ENCODE peak calls at places on chromosome 7, in four cellular contexts. R is AG09309, C is fibroblast of mammary gland, I is HAP-1. S is an unnamed sample.

GRCh38 chr7:17564678-17565209 is 266.3 kb downstream of the AHR start:
- DNase-seq in R (peak), C (peak), I (no peak), S (peak)

GRCh38 chr7:24251568-24251967 is 32.4 kb upstream of the NPY start:
- DNase-seq in R (no peak), C (no peak), I (no peak), S (no peak)

GRCh38 chr7:85185355-85186082 is 1.3 kb downstream of the SEMA3D start:
- DNase-seq in R (no peak), C (peak), I (peak), S (no peak)

GRCh38 chr7:4734587-4735365 is 40.6 kb upstream of the AP5Z1 start:
- DNase-seq in R (no peak), C (no peak), I (no peak), S (no peak)

GRCh38 chr7:28017372-28017771 is 163.2 kb downstream of the JAZF1 start:
- DNase-seq in R (no peak), C (peak), I (no peak), S (no peak)

GRCh38 chr7:36286241-36286640 is 103.4 kb upstream of the ANLN start:
- DNase-seq in R (no peak), C (no peak), I (no peak), S (no peak)

GRCh38 chr7:93054975-93055374 is 62.8 kb downstream of the SAMD9 start:
- DNase-seq in R (no peak), C (no peak), I (no peak), S (no peak)

GRCh38 chr7:143345428-143345900 is 17.0 kb downstream of the FAM131B start:
- DNase-seq in R (no peak), C (peak), I (peak), S (no peak)

GRCh38 chr7:127943541-127944521 is 87.4 kb downstream of the LRRC4 start:
- DNase-seq in R (no peak), C (peak), I (peak), S (peak)

GRCh38 chr7:29815181-29816105 is 9.1 kb downstream of the WIPF3 start:
- DNase-seq in R (no peak), C (no peak), I (no peak), S (peak)

GRCh38 chr7:5610500-5611186 is 170.8 kb downstream of the RNF216 start:
- DNase-seq in R (no peak), C (no peak), I (no peak), S (no peak)

GRCh38 chr7:130070900-130071622 is 727 bp downstream of the KLHDC10 start:
- DNase-seq in R (no peak), C (no peak), I (no peak), S (no peak)

GRCh38 chr7:117119192-117119924 is 166.1 kb downstream of the ST7 start:
- DNase-seq in R (peak), C (peak), I (peak), S (no peak)

GRCh38 chr7:156722427-156722826 is 81.9 kb downstream of the RNF32 start:
- DNase-seq in R (no peak), C (peak), I (peak), S (no peak)

GRCh38 chr7:147013820-147014219 is 897.2 kb downstream of the CNTNAP2 start:
- DNase-seq in R (no peak), C (no peak), I (no peak), S (no peak)

DNA sequence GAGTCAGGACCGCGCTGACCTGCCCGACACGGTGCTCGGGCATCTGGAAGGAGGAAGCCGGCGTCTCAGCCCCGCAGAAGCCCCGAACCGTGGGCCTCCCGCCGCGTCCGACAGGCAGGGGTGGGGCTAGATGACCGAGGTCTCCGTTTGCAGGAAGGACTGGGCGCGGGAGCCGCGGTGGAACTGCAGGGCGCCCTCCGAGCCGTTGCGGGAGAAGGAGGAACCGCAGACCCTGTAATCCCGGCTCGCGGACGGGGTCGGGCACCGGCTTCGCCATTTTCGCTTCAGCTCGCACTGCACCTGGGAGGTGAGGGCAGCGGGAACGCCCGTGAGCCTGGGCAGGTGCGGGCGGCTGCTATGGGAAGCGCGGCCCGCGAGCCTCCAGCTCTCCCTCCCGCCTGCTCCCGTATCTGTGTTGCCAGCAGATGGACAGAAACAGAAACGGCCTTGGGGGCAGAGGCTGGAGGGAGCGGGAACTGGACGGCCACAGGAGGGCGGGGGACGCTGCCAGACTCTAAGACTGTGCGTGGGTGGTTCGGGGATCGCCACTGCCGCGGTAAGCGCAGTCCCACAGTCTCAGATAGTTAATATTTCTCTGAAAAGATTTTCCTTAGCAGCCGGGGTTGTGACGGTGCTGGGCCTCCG is 114.1 kb downstream of the VIPR2 start:
- DNase-seq in R (no peak), C (peak), I (peak), S (no peak)
- H3K4me3 ChIP-seq in R (peak), C (peak), I (peak), S (peak)

GRCh38 chr7:103990991-103991390 is 1.5 kb upstream of the RELN start:
- DNase-seq in R (no peak), C (no peak), I (no peak), S (no peak)
- H3K4me3 ChIP-seq in R (no peak), C (no peak), I (no peak), S (no peak)

DNA sequence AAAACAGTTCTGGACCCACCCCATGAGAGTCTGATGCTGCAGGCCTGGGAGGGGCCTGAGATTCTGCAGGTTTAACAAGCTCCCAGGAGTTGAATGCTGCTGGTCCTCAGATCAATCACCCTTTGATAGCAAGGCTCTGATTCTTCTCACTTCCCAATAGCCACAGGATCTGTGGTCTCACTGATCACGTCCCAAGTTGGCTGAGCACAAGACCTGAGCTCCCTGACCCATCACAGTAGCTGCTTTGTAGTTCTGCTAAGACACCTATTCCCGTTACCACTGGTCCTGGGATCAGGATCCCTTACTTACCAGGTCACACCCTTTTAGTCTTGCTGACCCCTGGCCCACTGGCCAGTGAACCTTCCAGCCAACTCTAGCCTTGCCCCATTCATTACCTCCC is 372.8 kb downstream of the PHTF2 start:
- DNase-seq in R (no peak), C (no peak), I (no peak), S (no peak)
- H3K4me3 ChIP-seq in R (no peak), C (no peak), I (no peak), S (no peak)

GRCh38 chr7:101179780-101180755 is at the start of gene NAT16:
- DNase-seq in R (no peak), C (no peak), I (no peak), S (no peak)
- H3K4me3 ChIP-seq in R (no peak), C (no peak), I (peak), S (no peak)

GRCh38 chr7:32890553-32891045 is 961 bp downstream of the KBTBD2 start:
- DNase-seq in R (no peak), C (peak), I (peak), S (no peak)

GRCh38 chr7:32887395-32887794 is 4.2 kb downstream of the KBTBD2 start:
- DNase-seq in R (no peak), C (no peak), I (no peak), S (no peak)

GRCh38 chr7:32890010-32890552 is 1.5 kb downstream of the KBTBD2 start:
- DNase-seq in R (no peak), C (peak), I (no peak), S (no peak)

GRCh38 chr7:32891046-32891799 is at the start of gene KBTBD2:
- DNase-seq in R (no peak), C (peak), I (peak), S (no peak)

GRCh38 chr7:32888505-32888904 is 3.1 kb downstream of the KBTBD2 start:
- DNase-seq in R (no peak), C (no peak), I (no peak), S (no peak)
- H3K4me3 ChIP-seq in R (no peak), C (no peak), I (no peak), S (no peak)